ENCODE peak calls at places on chromosomes 12 and 14, in six cellular contexts. Z, U, N, R, J and D are unnamed samples.

GRCh38 chr14:62736426-62737043 is 308.7 kb downstream of the KCNH5 start:
- DNase-seq in Z (no peak), U (no peak), N (no peak), R (no peak), J (no peak), D (no peak)

GRCh38 chr12:117025481-117026151 is 73.6 kb downstream of the TESC start:
- DNase-seq in Z (peak; percentile 72), U (no peak), N (no peak), R (peak; percentile 79), J (peak; percentile 84), D (peak; percentile 70)

GRCh38 chr14:68392393-68393085 is 400.3 kb downstream of the ZFP36L1 start:
- DNase-seq in Z (peak; percentile 79), U (peak; percentile 74), N (no peak), R (no peak), J (peak; percentile 83), D (no peak)

GRCh38 chr14:101834387-101835165 is 73.1 kb downstream of the PPP2R5C start:
- DNase-seq in Z (no peak), U (no peak), N (no peak), R (no peak), J (no peak), D (no peak)

GRCh38 chr12:80230068-80230467 is 130.7 kb downstream of the OTOGL start:
- DNase-seq in Z (no peak), U (no peak), N (no peak), R (no peak), J (peak; percentile 32), D (no peak)

GRCh38 chr12:68428211-68428610 is 96.0 kb upstream of the MDM1 start:
- DNase-seq in Z (no peak), U (no peak), N (no peak), R (no peak), J (no peak), D (no peak)

GRCh38 chr12:6829532-6830220 is 1.5 kb downstream of the P3H3 start:
- DNase-seq in Z (no peak), U (no peak), N (peak; percentile 63), R (peak; percentile 64), J (no peak), D (no peak)

GRCh38 chr12:20220339-20220738 is 148.0 kb upstream of the PDE3A start:
- DNase-seq in Z (no peak), U (no peak), N (no peak), R (no peak), J (no peak), D (peak; percentile 9)

GRCh38 chr14:71362920-71363584 is 455.8 kb downstream of the PCNX1 start:
- DNase-seq in Z (no peak), U (no peak), N (no peak), R (no peak), J (no peak), D (no peak)

GRCh38 chr14:53924754-53925153 is 31.9 kb downstream of the BMP4 start:
- DNase-seq in Z (no peak), U (no peak), N (no peak), R (peak; percentile 8), J (no peak), D (peak; percentile 72)

GRCh38 chr14:58772061-58772604 is 134.4 kb downstream of the DACT1 start:
- DNase-seq in Z (no peak), U (no peak), N (no peak), R (no peak), J (no peak), D (no peak)

GRCh38 chr14:58771016-58771415 is 133.3 kb downstream of the DACT1 start:
- DNase-seq in Z (no peak), U (no peak), N (no peak), R (no peak), J (no peak), D (no peak)

GRCh38 chr14:58774531-58774930 is 136.8 kb downstream of the DACT1 start:
- DNase-seq in Z (no peak), U (no peak), N (no peak), R (no peak), J (no peak), D (no peak)

GRCh38 chr14:58770501-58770982 is 132.8 kb downstream of the DACT1 start:
- DNase-seq in Z (no peak), U (no peak), N (no peak), R (no peak), J (no peak), D (no peak)

DNA sequence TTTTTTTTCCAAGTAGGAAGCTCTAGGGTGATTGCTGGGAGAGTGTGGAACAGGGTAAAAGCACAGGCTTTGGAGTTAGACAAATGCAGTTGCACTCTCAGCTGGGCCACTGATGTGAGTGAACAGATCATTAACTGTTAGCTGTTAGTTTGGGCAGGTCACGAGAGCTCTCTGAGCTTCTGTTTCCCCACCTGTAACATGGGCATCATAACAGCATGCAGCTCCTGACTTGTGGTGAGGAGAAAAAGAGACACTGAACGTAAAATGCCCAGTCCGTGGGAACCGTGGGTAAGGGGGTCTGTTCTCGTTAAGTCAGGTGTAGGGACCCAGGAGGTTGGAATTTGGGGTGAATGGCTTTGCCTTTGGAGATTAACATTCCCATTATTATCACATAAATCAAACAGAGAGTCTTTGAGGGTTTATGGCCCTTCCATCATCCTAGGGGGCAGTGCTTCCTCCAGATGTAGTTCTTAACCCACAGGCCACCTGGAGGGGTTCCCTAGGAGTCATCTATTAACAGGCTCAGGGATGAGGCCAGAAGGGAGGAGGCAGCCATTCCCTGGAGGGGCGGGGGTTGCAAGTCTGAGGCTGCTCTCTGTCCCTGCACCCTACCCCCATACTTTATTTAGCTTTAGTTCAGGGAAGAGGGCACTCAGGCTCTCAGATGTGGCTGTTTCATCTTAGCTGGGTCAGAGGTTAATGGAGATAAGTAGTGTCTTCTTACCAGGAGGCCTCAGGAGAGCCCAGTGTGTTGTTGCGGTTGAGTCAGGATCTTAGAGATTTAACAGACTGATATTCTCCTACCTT is 135.3 kb downstream of the DACT1 start:
- DNase-seq in Z (no peak), U (no peak), N (no peak), R (no peak), J (no peak), D (no peak)
- H3K27ac ChIP-seq in Z (no peak overlapping the region), U (no peak overlapping the region), N (no peak overlapping the region), R (no peak overlapping the region), J (no peak overlapping the region), D (no peak overlapping the region)

DNA sequence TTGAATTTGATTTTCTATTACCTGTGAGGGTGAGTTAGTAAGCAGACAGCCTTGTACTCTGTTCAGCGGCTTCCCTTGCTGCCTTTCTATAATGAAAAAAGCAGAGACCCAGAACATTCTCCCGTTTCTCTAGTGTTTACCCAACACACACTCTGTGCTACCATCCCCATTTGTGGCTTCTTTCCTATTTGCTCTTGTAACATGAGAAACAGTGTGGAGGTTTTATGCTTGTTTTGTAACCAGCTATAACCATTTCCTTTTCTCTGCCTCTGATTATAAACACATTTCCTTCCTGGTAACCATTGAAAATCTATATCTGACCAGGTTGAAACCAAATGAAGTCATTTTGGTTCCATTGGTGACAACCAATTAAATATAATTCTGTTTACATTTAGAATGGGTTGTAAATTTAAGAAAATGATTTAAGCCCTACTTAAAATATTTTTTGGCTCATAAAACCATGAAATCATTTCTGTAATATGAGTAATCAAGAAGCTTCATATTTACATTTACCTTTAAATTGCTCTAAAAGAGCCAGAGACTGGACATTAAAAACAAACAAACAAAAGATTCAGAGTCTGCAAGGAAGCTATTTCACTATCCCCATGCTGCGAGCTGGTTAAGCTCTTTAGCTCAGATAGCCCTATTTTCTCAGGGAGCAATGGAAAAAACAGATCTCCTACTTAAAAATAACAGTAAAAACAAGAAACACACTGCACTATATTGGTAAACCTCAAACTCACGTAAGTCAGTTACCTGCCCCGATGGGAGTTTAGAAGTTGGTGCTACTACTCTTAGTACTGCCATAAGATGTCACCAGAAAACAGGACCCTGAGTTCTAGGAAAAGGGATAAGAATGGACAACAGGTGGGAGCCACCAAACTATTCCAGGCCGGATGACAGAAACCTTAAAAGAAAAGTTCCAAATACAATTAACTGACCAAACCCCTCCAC is 206.5 kb upstream of the EEA1 start:
- DNase-seq in Z (no peak), U (no peak), N (no peak), R (no peak), J (no peak), D (no peak)
- H3K27ac ChIP-seq in Z (peak overlapping the region; percentile 74), U (peak overlapping the region; percentile 70), N (peak overlapping the region; percentile 47), R (peak overlapping the region; percentile 28), J (no peak overlapping the region), D (no peak overlapping the region)

GRCh38 chr12:92438641-92439396 is 264.0 kb upstream of the PLEKHG7 start:
- DNase-seq in Z (no peak), U (no peak), N (no peak), R (no peak), J (no peak), D (no peak)

GRCh38 chr12:92436847-92437246 is 265.9 kb upstream of the PLEKHG7 start:
- DNase-seq in Z (no peak), U (no peak), N (no peak), R (no peak), J (no peak), D (no peak)

GRCh38 chr12:92439397-92439779 is 263.4 kb upstream of the PLEKHG7 start:
- DNase-seq in Z (no peak), U (no peak), N (no peak), R (peak; percentile 46), J (peak; percentile 36), D (peak; percentile 73)

GRCh38 chr12:92440072-92440471 is 262.7 kb upstream of the PLEKHG7 start:
- DNase-seq in Z (no peak), U (no peak), N (no peak), R (no peak), J (no peak), D (no peak)

DNA sequence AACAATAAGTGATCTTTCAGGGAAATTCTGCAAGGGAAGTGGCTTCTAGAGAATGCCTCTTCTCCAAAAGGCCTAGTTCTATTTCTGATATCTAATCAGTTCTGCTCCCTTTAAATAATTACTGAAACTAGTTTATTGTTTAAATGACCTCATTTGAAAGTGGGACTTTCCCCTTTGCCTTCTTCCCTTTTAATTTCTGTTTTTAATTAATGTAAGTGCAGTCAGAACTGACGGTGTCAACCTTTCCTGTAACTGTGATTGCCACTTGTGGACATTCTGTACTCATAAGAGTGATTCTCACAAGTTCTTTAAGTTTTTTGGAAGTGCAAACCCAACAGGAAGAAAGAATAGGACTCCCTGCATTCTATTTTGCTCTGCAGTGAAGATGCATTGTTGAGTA is 265.3 kb upstream of the PLEKHG7 start:
- DNase-seq in Z (no peak), U (no peak), N (no peak), R (no peak), J (no peak), D (no peak)
- H3K27ac ChIP-seq in Z (no peak overlapping the region), U (no peak overlapping the region), N (no peak overlapping the region), R (peak overlapping the region; percentile 81), J (no peak overlapping the region), D (no peak overlapping the region)

GRCh38 chr14:104293231-104293841 is 154.9 kb downstream of the KIF26A start:
- DNase-seq in Z (peak; percentile 30), U (peak; percentile 54), N (peak; percentile 66), R (no peak), J (peak; percentile 45), D (no peak)
- H3K27ac ChIP-seq in Z (no peak overlapping the region), U (no peak overlapping the region), N (no peak overlapping the region), R (peak overlapping the region; percentile 79), J (no peak overlapping the region), D (no peak overlapping the region)